ENCODE peak calls at places on chromosomes 16 and 17, in four cellular contexts. U is neuronal stem cell, Z is mesendoderm, S is MM.1S. A is an unnamed sample.

GRCh38 chr16:48540222-48540900 is 69.6 kb downstream of the N4BP1 start:
- DNase-seq in U (no peak), Z (no peak), S (no peak), A (no peak)

GRCh38 chr16:88742896-88743605 is 36.7 kb downstream of the CTU2 start:
- DNase-seq in U (no peak), Z (no peak), S (no peak), A (no peak)

GRCh38 chr16:86343733-86344585 is 166.4 kb upstream of the FOXF1 start:
- DNase-seq in U (no peak), Z (peak; percentile 74), S (no peak), A (peak; percentile 11)

GRCh38 chr16:70428178-70428998 is 10.5 kb downstream of the ST3GAL2 start:
- DNase-seq in U (no peak), Z (peak; percentile 99), S (peak; percentile 92), A (peak; percentile 93)

GRCh38 chr17:33056392-33057146 is 64.9 kb downstream of the SPACA3 start:
- DNase-seq in U (no peak), Z (no peak), S (no peak), A (no peak)

GRCh38 chr17:30091771-30092170 is 24.8 kb upstream of the NSRP1 start:
- DNase-seq in U (no peak), Z (no peak), S (no peak), A (peak; percentile 91)

GRCh38 chr16:77853125-77853524 is 64.8 kb downstream of the VAT1L start:
- DNase-seq in U (no peak), Z (no peak), S (no peak), A (no peak)

GRCh38 chr16:4487955-4488481 is 11.8 kb downstream of the HMOX2 start:
- DNase-seq in U (no peak), Z (no peak), S (no peak), A (peak; percentile 74)

GRCh38 chr16:68416057-68417046 is 32.0 kb downstream of the SMPD3 start:
- DNase-seq in U (no peak), Z (no peak), S (no peak), A (no peak)

GRCh38 chr17:66964930-66965800 is 658 bp downstream of the CACNG4 start:
- DNase-seq in U (no peak), Z (peak; percentile 80), S (no peak), A (no peak)
- H3K4me3 ChIP-seq in U (peak overlapping the region; percentile 99), Z (peak overlapping the region; percentile 29), S (peak overlapping the region; percentile 61), A (peak overlapping the region; percentile 55)

GRCh38 chr17:45380046-45380765 is 52.5 kb downstream of the ARHGAP27 start:
- DNase-seq in U (no peak), Z (no peak), S (no peak), A (no peak)
- H3K4me2 ChIP-seq in U (no peak overlapping the region), Z (no peak overlapping the region), S (peak overlapping the region; percentile 96), A (no peak overlapping the region)

DNA sequence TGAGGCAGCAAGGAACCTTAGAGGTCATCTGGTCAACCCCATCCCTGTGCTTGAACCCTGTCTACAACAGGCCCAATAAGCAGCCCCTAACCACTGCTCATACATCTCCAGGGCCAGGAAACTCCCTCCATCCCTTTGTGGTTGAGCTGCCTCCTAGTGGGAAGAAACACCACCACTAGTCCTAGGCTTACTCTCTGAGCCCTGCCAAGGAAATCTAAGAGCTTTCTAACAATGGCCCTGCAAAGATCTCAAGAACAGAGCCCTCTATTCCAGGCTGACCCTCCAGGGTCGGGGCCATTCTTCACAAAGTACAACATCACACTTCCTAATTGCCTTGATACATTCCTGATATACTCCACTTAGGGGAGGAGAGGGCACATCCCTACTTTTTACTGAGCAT is 5.8 kb downstream of the ACLY start:
- DNase-seq in U (no peak), Z (peak; percentile 58), S (no peak), A (no peak)
- H3K4me1 ChIP-seq in U (peaks cover 14% of the 10 kb centered on the region), Z (peaks cover 36% of the 10 kb centered on the region), S (peaks cover 6% of the 10 kb centered on the region), A (peaks cover 67% of the 10 kb centered on the region)

DNA sequence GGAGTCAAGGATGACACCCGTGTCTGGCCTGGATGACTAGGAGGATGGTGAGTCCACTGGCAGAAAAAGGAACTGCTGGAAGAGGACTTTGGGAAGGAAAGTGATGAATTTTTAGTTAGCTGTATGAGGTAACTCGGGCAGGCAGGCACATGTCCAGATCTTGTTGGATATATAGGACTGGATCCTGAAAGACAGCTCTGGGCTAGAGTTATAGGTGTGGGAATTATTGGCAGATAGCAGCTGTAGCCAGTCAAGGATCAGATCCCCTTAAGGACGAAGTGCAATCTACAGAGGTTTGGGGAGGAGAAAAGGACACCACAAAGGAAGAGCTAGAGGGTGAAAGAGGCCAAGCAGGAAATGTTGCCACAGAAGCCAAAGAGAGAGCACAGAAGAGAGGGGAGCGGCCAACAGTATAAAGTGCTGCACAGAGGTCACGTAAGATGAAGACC is 10.1 kb downstream of the CYB5D1 start:
- DNase-seq in U (no peak), Z (no peak), S (no peak), A (no peak)
- H3K4me3 ChIP-seq in U (no peak overlapping the region), Z (no peak overlapping the region), S (no peak overlapping the region), A (no peak overlapping the region)

GRCh38 chr17:9825751-9826150 is at the start of gene GLP2R:
- DNase-seq in U (no peak), Z (no peak), S (no peak), A (no peak)
- H3K4me2 ChIP-seq in U (no peak within 1 kb of the TSS), Z (no peak within 1 kb of the TSS), S (no peak within 1 kb of the TSS), A (no peak within 1 kb of the TSS)

DNA sequence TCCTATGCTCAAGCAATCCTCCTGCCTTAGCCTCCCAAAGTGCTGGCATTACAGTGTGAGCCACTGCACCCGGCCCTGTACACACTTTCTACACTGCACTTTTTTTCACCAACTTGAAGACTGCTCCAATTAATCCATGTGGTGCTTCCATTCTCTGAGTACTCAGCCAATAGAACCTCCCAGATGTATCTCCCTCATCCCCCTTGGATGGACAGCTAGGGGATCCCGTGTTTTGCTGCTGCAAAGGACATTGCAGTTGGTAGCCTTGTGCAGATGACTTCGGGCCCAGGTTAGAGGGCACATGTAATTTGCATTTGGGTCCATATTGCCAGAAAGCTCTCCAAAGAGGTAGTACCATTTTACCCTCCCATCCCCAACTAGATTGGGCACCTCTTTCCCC is 59.9 kb downstream of the SREBF1 start:
- DNase-seq in U (no peak), Z (no peak), S (no peak), A (no peak)
- H3K4me1 ChIP-seq in U (peaks cover 28% of the 10 kb centered on the region), Z (peaks cover 4% of the 10 kb centered on the region), S (no peaks in the 10 kb centered on the region), A (peaks cover 28% of the 10 kb centered on the region)

GRCh38 chr17:66667491-66668030 is 167.4 kb upstream of the CACNG5 start:
- DNase-seq in U (no peak), Z (no peak), S (no peak), A (no peak)
- H3K4me3 ChIP-seq in U (no peak overlapping the region), Z (no peak overlapping the region), S (no peak overlapping the region), A (no peak overlapping the region)

DNA sequence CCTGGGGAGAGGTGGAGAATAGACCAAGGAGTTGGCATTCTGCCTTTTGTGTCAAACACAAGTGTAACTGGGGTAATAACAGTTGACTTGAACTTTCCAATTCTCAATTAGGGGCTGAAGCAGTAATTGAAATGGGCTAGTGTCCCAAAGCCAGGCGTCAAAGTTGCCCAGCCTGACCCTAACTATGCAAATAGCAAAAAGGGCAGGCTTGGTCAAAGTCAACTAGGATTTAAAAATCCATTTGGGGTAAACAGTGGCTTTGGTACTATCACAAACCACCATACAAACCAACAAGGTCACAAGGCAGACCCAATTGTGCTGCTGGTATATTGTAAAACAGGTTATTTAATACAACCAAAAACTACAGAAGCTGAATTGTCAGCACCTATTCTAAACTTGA is 18.0 kb downstream of the NFE2L1 start:
- DNase-seq in U (no peak), Z (no peak), S (no peak), A (no peak)
- H3K4me2 ChIP-seq in U (no peak overlapping the region), Z (no peak overlapping the region), S (no peak overlapping the region), A (no peak overlapping the region)

GRCh38 chr16:23859713-23860269 is 24.0 kb downstream of the PRKCB start:
- DNase-seq in U (no peak), Z (no peak), S (no peak), A (no peak)

GRCh38 chr16:23857256-23857891 is 21.6 kb downstream of the PRKCB start:
- DNase-seq in U (no peak), Z (no peak), S (no peak), A (no peak)

GRCh38 chr16:23856345-23856744 is 20.6 kb downstream of the PRKCB start:
- DNase-seq in U (no peak), Z (no peak), S (no peak), A (no peak)

GRCh38 chr16:23857901-23858300 is 22.1 kb downstream of the PRKCB start:
- DNase-seq in U (no peak), Z (no peak), S (no peak), A (no peak)

GRCh38 chr16:23858496-23859062 is 22.8 kb downstream of the PRKCB start:
- DNase-seq in U (no peak), Z (no peak), S (no peak), A (no peak)
- H3K4me1 ChIP-seq in U (no peaks in the 10 kb centered on the region), Z (no peaks in the 10 kb centered on the region), S (peaks cover 12% of the 10 kb centered on the region), A (no peaks in the 10 kb centered on the region)

GRCh38 chr17:16101440-16101839 is 101.8 kb downstream of the TTC19 start:
- DNase-seq in U (no peak), Z (no peak), S (peak; percentile 12), A (no peak)
- H3K4me3 ChIP-seq in U (no peak overlapping the region), Z (no peak overlapping the region), S (no peak overlapping the region), A (no peak overlapping the region)